ENCODE peak calls at places on chromosomes 5 and 9, in seven cellular contexts. G, I, Y, Q, T, J and M are unnamed samples.

GRCh38 chr9:15136646-15137045 is 170.4 kb downstream of the TTC39B start:
- DNase-seq in J (no peak), G (no peak), I (no peak), Y (no peak), T (no peak), Q (no peak), M (no peak)

GRCh38 chr5:137657073-137657472 is 78.8 kb downstream of the KLHL3 start:
- DNase-seq in G (no peak), I (no peak), T (no peak), Q (no peak), Y (no peak), J (no peak), M (no peak)

GRCh38 chr5:174340221-174340620 is 294.7 kb downstream of the NSG2 start:
- DNase-seq in T (no peak), I (no peak), Y (no peak), G (no peak), Q (no peak), J (no peak), M (no peak)

GRCh38 chr5:110268283-110268682 is 458.2 kb downstream of the TMEM232 start:
- DNase-seq in G (no peak), T (no peak), J (no peak), Y (no peak), Q (no peak), I (no peak), M (no peak)

GRCh38 chr5:141714542-141715303 is 32.7 kb upstream of the ARAP3 start:
- DNase-seq in I (no peak), J (no peak), T (no peak), G (no peak), Y (no peak), Q (no peak), M (no peak)

GRCh38 chr9:99563364-99563763 is 258.3 kb upstream of the NR4A3 start:
- DNase-seq in T (no peak), Q (no peak), J (no peak), I (no peak), Y (no peak), G (no peak), M (no peak)

GRCh38 chr9:35561468-35562261 is 43.4 kb upstream of the TESK1 start:
- DNase-seq in Q (no peak), I (no peak), J (no peak), T (no peak), Y (no peak), G (no peak), M (no peak)

GRCh38 chr9:130331573-130331972 is 66.0 kb downstream of the HMCN2 start:
- DNase-seq in G (no peak), Y (no peak), T (no peak), I (peak), Q (no peak), J (no peak), M (no peak)

GRCh38 chr5:16894236-16895057 is 41.6 kb downstream of the MYO10 start:
- DNase-seq in J (no peak), T (no peak), Y (no peak), Q (no peak), G (no peak), I (no peak), M (no peak)

GRCh38 chr5:57340681-57341080 is 141.9 kb downstream of the ACTBL2 start:
- DNase-seq in Q (no peak), T (no peak), G (no peak), J (no peak), I (no peak), Y (no peak), M (no peak)

GRCh38 chr5:105197531-105197930 is 1634.9 kb upstream of the NUDT12 start:
- DNase-seq in J (no peak), I (no peak), G (no peak), T (no peak), Q (no peak), Y (no peak), M (no peak)

GRCh38 chr9:129253820-129254381 is 75.8 kb upstream of the IER5L start:
- DNase-seq in Q (no peak), T (peak), J (no peak), I (peak), G (no peak), Y (no peak), M (no peak)

GRCh38 chr9:136949239-136949816 is 2.7 kb upstream of the LCN12 start:
- DNase-seq in J (no peak), Q (no peak), I (peak), Y (no peak), T (no peak), G (no peak), M (no peak)

GRCh38 chr5:111144352-111144930 is 52.3 kb downstream of the WDR36 start:
- DNase-seq in Q (no peak), T (no peak), J (no peak), I (no peak), G (no peak), Y (no peak), M (no peak)

GRCh38 chr9:134689320-134690181 is 47.9 kb downstream of the COL5A1 start:
- DNase-seq in G (no peak), T (peak), Q (no peak), I (peak), J (no peak), Y (no peak), M (no peak)

GRCh38 chr5:119287547-119288073 is 68.2 kb upstream of the TNFAIP8 start:
- DNase-seq in Y (peak), T (no peak), G (no peak), J (no peak), I (no peak), Q (peak), M (no peak)

GRCh38 chr9:99447951-99448350 is 225.9 kb downstream of the SEC61B start:
- DNase-seq in I (no peak), G (no peak), J (no peak), T (no peak), Y (no peak), Q (no peak), M (no peak)

GRCh38 chr9:35271637-35272036 is 109.8 kb downstream of the UNC13B start:
- DNase-seq in T (no peak), G (no peak), I (no peak), Y (no peak), Q (no peak), J (no peak), M (no peak)

GRCh38 chr9:132288956-132289355 is 65.8 kb downstream of the SETX start:
- DNase-seq in Y (no peak), G (no peak), Q (no peak), T (no peak), I (no peak), J (no peak), M (no peak)

GRCh38 chr9:133238272-133238850 is 29.3 kb upstream of the OBP2B start:
- DNase-seq in T (peak), Q (no peak), J (no peak), Y (no peak), I (peak), G (no peak), M (peak)

GRCh38 chr9:129405089-129405830 is 215.6 kb downstream of the C9orf50 start:
- DNase-seq in Y (no peak), I (peak), G (no peak), J (no peak), T (no peak), Q (no peak), M (no peak)

GRCh38 chr9:121984726-121985402 is 108.2 kb downstream of the TTLL11 start:
- DNase-seq in T (no peak), Y (no peak), G (no peak), Q (no peak), I (peak), J (peak), M (no peak)

GRCh38 chr5:72397836-72398235 is 77.7 kb downstream of the PTCD2 start:
- DNase-seq in I (no peak), G (no peak), Q (no peak), Y (no peak), J (no peak), T (no peak), M (no peak)

GRCh38 chr9:4740623-4741364 is at the start of gene AK3:
- DNase-seq in Q (peak), G (peak), J (peak), T (peak), I (peak), Y (peak), M (peak)

GRCh38 chr9:93156475-93157008 is 22.5 kb upstream of the NINJ1 start:
- DNase-seq in T (no peak), G (no peak), Q (no peak), J (no peak), I (no peak), Y (no peak), M (no peak)

GRCh38 chr9:22208846-22209585 is 199.9 kb upstream of the CDKN2B start:
- DNase-seq in T (no peak), J (no peak), Y (no peak), G (no peak), I (no peak), Q (no peak), M (no peak)

GRCh38 chr5:57366744-57367143 is 115.9 kb downstream of the ACTBL2 start:
- DNase-seq in J (no peak), I (no peak), Q (no peak), T (no peak), Y (no peak), G (no peak), M (no peak)

GRCh38 chr9:108636023-108636422 is 219.8 kb downstream of the ACTL7B start:
- DNase-seq in Q (no peak), Y (no peak), G (no peak), T (no peak), I (no peak), J (no peak), M (no peak)

GRCh38 chr5:176796411-176796810 is 13.9 kb upstream of the UNC5A start:
- DNase-seq in Q (no peak), T (no peak), Y (no peak), I (no peak), J (no peak), G (no peak), M (no peak)

GRCh38 chr9:83130541-83130940 is 67.6 kb upstream of the RASEF start:
- DNase-seq in T (no peak), Q (no peak), G (no peak), Y (no peak), I (no peak), J (no peak), M (no peak)

GRCh38 chr9:89884356-89885083 is 279.7 kb downstream of the GADD45G start:
- DNase-seq in J (no peak), Q (no peak), I (peak), G (no peak), Y (no peak), T (no peak), M (no peak)

GRCh38 chr5:98453309-98453708 is 320.2 kb upstream of the RGMB start:
- DNase-seq in G (no peak), J (no peak), I (no peak), Q (no peak), T (no peak), Y (no peak), M (no peak)

GRCh38 chr5:170896779-170897178 is 35.0 kb downstream of the RANBP17 start:
- DNase-seq in T (no peak), Y (no peak), I (no peak), J (no peak), Q (no peak), G (no peak), M (peak)

GRCh38 chr5:153267506-153267905 is 223.0 kb upstream of the GRIA1 start:
- DNase-seq in G (no peak), Y (no peak), I (no peak), J (no peak), T (no peak), Q (no peak), M (no peak)

GRCh38 chr5:175713930-175714329 is 56.1 kb downstream of the HRH2 start:
- DNase-seq in J (no peak), G (no peak), Q (no peak), I (no peak), T (no peak), Y (no peak), M (no peak)

GRCh38 chr9:116260531-116260930 is 106.9 kb downstream of the PAPPA start:
- DNase-seq in Y (no peak), T (no peak), Q (no peak), J (no peak), G (no peak), I (no peak), M (no peak)

GRCh38 chr9:90515550-90515949 is 127.1 kb downstream of the DIRAS2 start:
- DNase-seq in T (peak), G (no peak), Q (no peak), I (no peak), J (no peak), Y (no peak), M (no peak)

GRCh38 chr5:108280960-108281569 is 100.8 kb downstream of the FBXL17 start:
- DNase-seq in T (no peak), Q (no peak), I (no peak), G (no peak), Y (no peak), J (no peak), M (no peak)

GRCh38 chr5:1731091-1731639 is 68.5 kb downstream of the MRPL36 start:
- DNase-seq in I (no peak), T (no peak), J (no peak), G (no peak), Q (no peak), Y (no peak), M (no peak)

GRCh38 chr9:71589612-71590011 is 178.7 kb downstream of the CEMIP2 start:
- DNase-seq in G (no peak), J (no peak), T (no peak), I (no peak), Q (no peak), Y (no peak), M (no peak)